ENCODE peak calls at places on chromosomes 13 and 19, in four cellular contexts. D, X, Y and J are unnamed samples.

GRCh38 chr19:29505034-29505824 is 20.6 kb upstream of the VSTM2B start:
- DNase-seq in D (no peak), X (no peak), Y (no peak), J (no peak)

GRCh38 chr19:7561229-7561806 is 25.8 kb downstream of the PNPLA6 start:
- DNase-seq in D (no peak), X (no peak), Y (no peak), J (no peak)

GRCh38 chr13:30743319-30744055 is 8.1 kb downstream of the ALOX5AP start:
- DNase-seq in D (peak), X (peak), Y (peak), J (no peak)

GRCh38 chr13:33827152-33827551 is 9.2 kb downstream of the RFC3 start:
- DNase-seq in D (no peak), X (no peak), Y (no peak), J (no peak)

GRCh38 chr19:12985049-12985776 is 10.1 kb upstream of the NFIX start:
- DNase-seq in D (no peak), X (peak), Y (peak), J (no peak)

GRCh38 chr19:35168261-35168660 is 13.7 kb downstream of the FXYD5 start:
- DNase-seq in D (no peak), X (no peak), Y (no peak), J (no peak)

GRCh38 chr13:68050746-68051145 is 820.6 kb upstream of the PCDH9 start:
- DNase-seq in D (no peak), X (no peak), Y (no peak), J (no peak)

GRCh38 chr13:113117335-113117872 is 5.2 kb upstream of the F10 start:
- DNase-seq in D (no peak), X (no peak), Y (no peak), J (no peak)

GRCh38 chr19:6997679-6998445 is 23.4 kb downstream of the MBD3L2B start:
- DNase-seq in D (no peak), X (no peak), Y (no peak), J (no peak)

GRCh38 chr13:44867825-44868224 is 121.4 kb downstream of the NUFIP1 start:
- DNase-seq in D (peak), X (no peak), Y (no peak), J (no peak)

GRCh38 chr19:2770055-2771013 is 12.7 kb downstream of the SGTA start:
- DNase-seq in D (no peak), X (peak), Y (no peak), J (no peak)

GRCh38 chr19:7083076-7083956 is 13.8 kb downstream of the ZNF557 start:
- DNase-seq in D (no peak), X (no peak), Y (peak), J (no peak)

GRCh38 chr19:10478903-10479384 is 24.2 kb downstream of the KEAP1 start:
- DNase-seq in D (peak), X (peak), Y (peak), J (peak)

GRCh38 chr13:40961224-40961623 is 57.9 kb downstream of the ELF1 start:
- DNase-seq in D (no peak), X (no peak), Y (no peak), J (no peak)

GRCh38 chr13:40087021-40088002 is 431.9 kb downstream of the COG6 start:
- DNase-seq in D (no peak), X (no peak), Y (no peak), J (no peak)

GRCh38 chr19:3692141-3693029 is 7.9 kb downstream of the PIP5K1C start:
- DNase-seq in D (no peak), X (no peak), Y (no peak), J (peak)

GRCh38 chr19:10760268-10760944 is 42.5 kb downstream of the DNM2 start:
- DNase-seq in D (no peak), X (no peak), Y (peak), J (peak)

GRCh38 chr19:11435833-11436313 is 438 bp downstream of the PRKCSH start:
- DNase-seq in D (no peak), X (no peak), Y (peak), J (no peak)

GRCh38 chr13:30216111-30216510 is 91.2 kb downstream of the KATNAL1 start:
- DNase-seq in D (no peak), X (no peak), Y (no peak), J (no peak)

GRCh38 chr13:53020764-53021332 is 7.8 kb upstream of the OLFM4 start:
- DNase-seq in D (no peak), X (no peak), Y (no peak), J (no peak)

GRCh38 chr19:7913652-7914051 is 978 bp upstream of the TGFBR3L start:
- DNase-seq in D (no peak), X (no peak), Y (no peak), J (no peak)

GRCh38 chr13:52650731-52651130 is 1.9 kb upstream of the SUGT1 start:
- DNase-seq in D (no peak), X (no peak), Y (no peak), J (no peak)

GRCh38 chr13:39417643-39418042 is 185.3 kb downstream of the LHFPL6 start:
- DNase-seq in D (no peak), X (no peak), Y (no peak), J (no peak)

GRCh38 chr19:58325623-58326022 is 1.2 kb upstream of the ZSCAN22 start:
- DNase-seq in D (no peak), X (no peak), Y (no peak), J (no peak)

GRCh38 chr19:58326914-58327726 is at the start of gene ZSCAN22:
- DNase-seq in D (peak), X (peak), Y (peak), J (peak)

GRCh38 chr19:58330458-58330857 is 3.7 kb downstream of the ZSCAN22 start:
- DNase-seq in D (no peak), X (no peak), Y (no peak), J (no peak)

GRCh38 chr19:58326501-58326913 is 287 bp upstream of the ZSCAN22 start:
- DNase-seq in D (no peak), X (no peak), Y (no peak), J (no peak)

GRCh38 chr19:58328999-58329398 is 2.2 kb downstream of the ZSCAN22 start:
- DNase-seq in D (no peak), X (no peak), Y (peak), J (no peak)
- TF ChIP-seq CTCF in D (no peak), X (no peak), Y (peak), J (no peak)

GRCh38 chr13:42215578-42216421 is 56.2 kb upstream of the AKAP11 start:
- DNase-seq in D (no peak), X (no peak), Y (peak), J (no peak)
- TF ChIP-seq CTCF in D (no peak), X (peak), Y (peak), J (peak)

DNA sequence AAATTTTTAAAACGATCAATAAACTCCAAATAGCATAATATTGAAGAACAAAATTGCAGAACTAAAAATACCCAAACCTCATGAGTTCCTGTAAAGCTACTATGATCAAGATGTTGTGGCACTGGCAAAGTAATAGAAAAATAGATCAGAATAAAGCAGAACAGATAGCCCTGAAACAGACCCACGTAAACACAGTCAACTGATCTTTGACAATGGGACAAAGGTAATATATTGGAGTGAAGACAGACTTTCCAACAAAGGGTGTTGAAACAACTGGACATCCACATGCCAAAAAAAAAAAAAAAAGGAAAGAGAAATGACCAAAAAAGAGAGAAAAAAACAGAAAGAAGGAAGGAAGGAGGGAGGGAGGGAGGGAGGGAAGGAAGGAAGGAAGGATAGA is 138.7 kb downstream of the IRS2 start:
- DNase-seq in D (no peak), X (no peak), Y (no peak), J (no peak)
- TF ChIP-seq CTCF in D (no peak), X (no peak), Y (no peak), J (no peak)

GRCh38 chr19:54429545-54430227 is 14.4 kb downstream of the TTYH1 start:
- DNase-seq in D (no peak), X (no peak), Y (no peak), J (no peak)
- TF ChIP-seq CTCF in D (no peak), X (no peak), Y (no peak), J (no peak)

GRCh38 chr19:58021541-58022282 is 12.1 kb upstream of the ZSCAN1 start:
- DNase-seq in D (peak), X (peak), Y (peak), J (no peak)
- TF ChIP-seq CTCF in D (peak), X (peak), Y (peak), J (no peak)

DNA sequence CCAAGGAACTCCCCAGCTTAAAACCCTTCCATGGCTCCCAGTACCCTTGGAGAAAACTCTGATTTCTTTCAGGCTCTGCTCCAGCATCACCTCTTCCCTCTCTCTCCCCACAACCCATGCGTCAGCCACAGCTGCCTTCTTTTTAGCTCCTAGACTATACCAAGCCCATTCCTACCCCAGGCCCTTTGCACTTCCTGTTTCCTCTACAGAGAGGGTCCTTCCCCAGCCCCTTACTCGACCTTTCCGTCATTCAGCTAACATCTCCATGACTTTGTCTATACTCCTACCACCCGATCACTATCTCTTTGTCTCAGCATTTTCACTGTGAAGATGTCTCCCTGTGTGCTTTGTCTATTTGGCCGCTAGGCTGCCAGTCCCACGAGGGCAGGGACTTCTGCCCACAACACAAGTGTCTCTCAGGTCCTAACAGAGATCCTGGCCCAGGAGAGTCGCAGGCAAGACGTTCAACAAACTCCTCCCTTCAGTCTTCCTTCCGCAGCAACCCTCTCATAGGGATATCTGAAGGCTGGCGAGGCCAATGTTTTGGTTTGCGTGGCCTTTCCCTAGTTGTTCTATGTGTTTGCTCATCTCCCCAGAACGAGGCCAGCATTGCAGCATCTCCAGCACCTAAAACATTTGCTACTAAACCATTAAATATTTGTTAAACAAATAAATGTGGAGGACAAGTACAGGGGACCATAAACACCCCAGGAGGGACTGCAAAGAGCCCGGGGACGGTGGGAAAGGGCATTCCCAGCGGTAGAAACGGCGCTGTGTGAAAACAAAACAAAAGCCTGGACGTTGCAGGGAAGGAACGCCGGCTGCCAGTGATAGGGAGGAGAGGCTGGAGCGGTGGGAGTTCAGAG is 816 bp downstream of the CCNP start:
- DNase-seq in D (no peak), X (no peak), Y (peak), J (no peak)
- TF ChIP-seq CTCF in D (no peak), X (no peak), Y (peak), J (no peak)

GRCh38 chr13:95362666-95363065 is 61.4 kb upstream of the ABCC4 start:
- DNase-seq in D (no peak), X (no peak), Y (no peak), J (no peak)

GRCh38 chr13:95356916-95357315 is 55.7 kb upstream of the ABCC4 start:
- DNase-seq in D (no peak), X (no peak), Y (no peak), J (no peak)

GRCh38 chr13:95357875-95358274 is 56.6 kb upstream of the ABCC4 start:
- DNase-seq in D (no peak), X (no peak), Y (no peak), J (no peak)

GRCh38 chr13:95360052-95360451 is 58.8 kb upstream of the ABCC4 start:
- DNase-seq in D (no peak), X (no peak), Y (no peak), J (no peak)

GRCh38 chr13:95360464-95361097 is 59.3 kb upstream of the ABCC4 start:
- DNase-seq in D (no peak), X (no peak), Y (no peak), J (no peak)
- TF ChIP-seq CTCF in D (no peak), X (no peak), Y (no peak), J (no peak)